ENCODE peak calls at places on chromosomes 16 and 17, in seven cellular contexts. I is pancreas, S is GM06990, X is A549, O is fibroblast of mammary gland, D is A673, Z is fibroblast of villous mesenchyme. B is an unnamed sample.

GRCh38 chr17:27408891-27409290 is 47.4 kb upstream of the KSR1 start:
- DNase-seq in I (no peak), S (no peak), X (no peak), O (peak), D (peak), Z (peak), B (peak)

GRCh38 chr16:57325458-57325857 is 33.1 kb upstream of the CCL22 start:
- DNase-seq in I (no peak), S (no peak), X (no peak), O (peak), D (no peak), Z (peak), B (peak)

GRCh38 chr17:60435244-60436170 is 13.2 kb downstream of the CHCT1 start:
- DNase-seq in I (peak), S (no peak), X (peak), O (peak), D (peak), Z (peak), B (peak)

GRCh38 chr17:80584171-80584905 is 39.7 kb downstream of the RPTOR start:
- DNase-seq in I (no peak), S (no peak), X (no peak), O (peak), D (no peak), Z (peak), B (no peak)

GRCh38 chr16:75263963-75264445 is 12.6 kb upstream of the BCAR1 start:
- DNase-seq in I (peak), S (no peak), X (no peak), O (peak), D (no peak), Z (no peak), B (no peak)

GRCh38 chr17:81537343-81537855 is 9.2 kb downstream of the FSCN2 start:
- DNase-seq in I (peak), S (peak), X (peak), O (no peak), D (no peak), Z (no peak), B (no peak)

GRCh38 chr16:51392651-51393187 is 241.6 kb upstream of the SALL1 start:
- DNase-seq in I (no peak), S (no peak), X (no peak), O (peak), D (peak), Z (peak), B (peak)

GRCh38 chr16:83118365-83118764 is 491.6 kb downstream of the CDH13 start:
- DNase-seq in I (no peak), S (no peak), X (no peak), O (peak), D (no peak), Z (no peak), B (peak)

GRCh38 chr17:2797632-2798031 is 1.4 kb downstream of the RAP1GAP2 start:
- DNase-seq in I (no peak), S (no peak), X (no peak), O (no peak), D (no peak), Z (no peak), B (no peak)

GRCh38 chr16:67678354-67679023 is 11.9 kb downstream of the C16orf86 start:
- DNase-seq in I (no peak), S (no peak), X (no peak), O (no peak), D (no peak), Z (no peak), B (no peak)

GRCh38 chr17:17745476-17746455 is 64.5 kb downstream of the RAI1 start:
- DNase-seq in I (no peak), S (no peak), X (no peak), O (no peak), D (no peak), Z (no peak), B (no peak)

GRCh38 chr16:18999045-18999393 is 15.3 kb downstream of the TMC7 start:
- DNase-seq in I (no peak), S (no peak), X (no peak), O (no peak), D (no peak), Z (no peak), B (no peak)

GRCh38 chr16:69270831-69271230 is 40.3 kb upstream of the VPS4A start:
- DNase-seq in I (no peak), S (no peak), X (no peak), O (peak), D (peak), Z (no peak), B (no peak)

GRCh38 chr16:70746708-70747424 is 54.1 kb downstream of the VAC14 start:
- DNase-seq in I (peak), S (no peak), X (peak), O (peak), D (peak), Z (peak), B (peak)

GRCh38 chr16:20897253-20897896 is 2.8 kb downstream of the DCUN1D3 start:
- DNase-seq in I (no peak), S (no peak), X (no peak), O (peak), D (no peak), Z (peak), B (peak)

GRCh38 chr16:20317117-20317516 is 10.2 kb downstream of the GP2 start:
- DNase-seq in I (peak), S (no peak), X (no peak), O (no peak), D (no peak), Z (no peak), B (no peak)

GRCh38 chr17:66720027-66720426 is 114.9 kb upstream of the CACNG5 start:
- DNase-seq in I (no peak), S (no peak), X (no peak), O (no peak), D (no peak), Z (no peak), B (no peak)

GRCh38 chr16:12185563-12185962 is 209.0 kb downstream of the SNX29 start:
- DNase-seq in I (no peak), S (no peak), X (no peak), O (no peak), D (no peak), Z (no peak), B (no peak)

GRCh38 chr16:360698-361336 is 8.3 kb upstream of the AXIN1 start:
- DNase-seq in I (no peak), S (peak), X (no peak), O (no peak), D (no peak), Z (no peak), B (no peak)

GRCh38 chr16:88576307-88576706 is 6.1 kb downstream of the ZC3H18 start:
- DNase-seq in I (peak), S (no peak), X (no peak), O (no peak), D (no peak), Z (no peak), B (no peak)

GRCh38 chr16:70391881-70392481 is 45.3 kb downstream of the DDX19A start:
- DNase-seq in I (no peak), S (no peak), X (no peak), O (peak), D (no peak), Z (peak), B (peak)

GRCh38 chr17:27533874-27534815 is 77.9 kb downstream of the KSR1 start:
- DNase-seq in I (no peak), S (no peak), X (no peak), O (peak), D (no peak), Z (peak), B (peak)

GRCh38 chr17:17900615-17901520 is 64.1 kb upstream of the SREBF1 start:
- DNase-seq in I (peak), S (no peak), X (peak), O (peak), D (peak), Z (peak), B (peak)

GRCh38 chr17:45942284-45942683 is 47.9 kb downstream of the MAPT start:
- DNase-seq in I (no peak), S (no peak), X (no peak), O (peak), D (no peak), Z (peak), B (peak)

GRCh38 chr17:78040561-78041400 is 82.3 kb downstream of the TNRC6C start:
- DNase-seq in I (peak), S (no peak), X (peak), O (peak), D (peak), Z (peak), B (peak)

GRCh38 chr16:10497132-10498088 is 83.0 kb downstream of the EMP2 start:
- DNase-seq in I (peak), S (no peak), X (no peak), O (no peak), D (no peak), Z (no peak), B (no peak)

GRCh38 chr17:7720125-7720524 is 2.6 kb downstream of the DNAH2 start:
- DNase-seq in I (no peak), S (no peak), X (no peak), O (no peak), D (no peak), Z (no peak), B (no peak)

GRCh38 chr17:15213381-15214087 is 51.6 kb downstream of the PMP22 start:
- DNase-seq in I (no peak), S (no peak), X (no peak), O (peak), D (peak), Z (peak), B (peak)

GRCh38 chr16:83002351-83003334 is 375.9 kb downstream of the CDH13 start:
- DNase-seq in I (no peak), S (no peak), X (no peak), O (no peak), D (no peak), Z (peak), B (peak)

GRCh38 chr17:68197091-68197996 is 50.5 kb upstream of the AMZ2 start:
- DNase-seq in I (peak), S (no peak), X (peak), O (no peak), D (peak), Z (no peak), B (no peak)

GRCh38 chr17:22145605-22146178 is 453.4 kb downstream of the KCNJ18 start:
- DNase-seq in I (no peak), S (no peak), X (no peak), O (no peak), D (no peak), Z (no peak), B (no peak)

GRCh38 chr17:60089097-60089844 is 10.6 kb upstream of the HEATR6 start:
- DNase-seq in I (no peak), S (peak), X (no peak), O (no peak), D (no peak), Z (no peak), B (no peak)

GRCh38 chr16:49608801-49609200 is 235.2 kb downstream of the C16orf78 start:
- DNase-seq in I (no peak), S (no peak), X (no peak), O (peak), D (peak), Z (peak), B (peak)

GRCh38 chr17:46769531-46770438 is 48.7 kb downstream of the WNT3 start:
- DNase-seq in I (no peak), S (no peak), X (no peak), O (peak), D (no peak), Z (no peak), B (peak)

GRCh38 chr17:27456681-27457404 is 595 bp downstream of the KSR1 start:
- DNase-seq in I (peak), S (no peak), X (no peak), O (no peak), D (no peak), Z (no peak), B (no peak)

GRCh38 chr16:67399218-67399733 is 6.0 kb upstream of the TPPP3 start:
- DNase-seq in I (no peak), S (peak), X (peak), O (no peak), D (peak), Z (peak), B (no peak)

GRCh38 chr16:30956601-30957455 is 726 bp upstream of the SETD1A start:
- DNase-seq in I (peak), S (peak), X (peak), O (peak), D (peak), Z (peak), B (peak)
- TF ChIP-seq CTCF in I (no peak), S (peak), X (peak), O (no peak), D (peak), Z (peak), B (peak)

GRCh38 chr16:90018297-90019200 is 707 bp downstream of the DBNDD1 start:
- DNase-seq in I (peak), S (no peak), X (no peak), O (no peak), D (peak), Z (no peak), B (no peak)

GRCh38 chr16:90020260-90020837 is 1.1 kb upstream of the DBNDD1 start:
- DNase-seq in I (peak), S (no peak), X (no peak), O (no peak), D (no peak), Z (no peak), B (no peak)

GRCh38 chr16:90020838-90021382 is 1.7 kb upstream of the DBNDD1 start:
- DNase-seq in I (peak), S (no peak), X (no peak), O (no peak), D (peak), Z (no peak), B (peak)

GRCh38 chr16:90019201-90019542 is at the start of gene DBNDD1:
- DNase-seq in I (no peak), S (no peak), X (no peak), O (no peak), D (no peak), Z (no peak), B (no peak)

DNA sequence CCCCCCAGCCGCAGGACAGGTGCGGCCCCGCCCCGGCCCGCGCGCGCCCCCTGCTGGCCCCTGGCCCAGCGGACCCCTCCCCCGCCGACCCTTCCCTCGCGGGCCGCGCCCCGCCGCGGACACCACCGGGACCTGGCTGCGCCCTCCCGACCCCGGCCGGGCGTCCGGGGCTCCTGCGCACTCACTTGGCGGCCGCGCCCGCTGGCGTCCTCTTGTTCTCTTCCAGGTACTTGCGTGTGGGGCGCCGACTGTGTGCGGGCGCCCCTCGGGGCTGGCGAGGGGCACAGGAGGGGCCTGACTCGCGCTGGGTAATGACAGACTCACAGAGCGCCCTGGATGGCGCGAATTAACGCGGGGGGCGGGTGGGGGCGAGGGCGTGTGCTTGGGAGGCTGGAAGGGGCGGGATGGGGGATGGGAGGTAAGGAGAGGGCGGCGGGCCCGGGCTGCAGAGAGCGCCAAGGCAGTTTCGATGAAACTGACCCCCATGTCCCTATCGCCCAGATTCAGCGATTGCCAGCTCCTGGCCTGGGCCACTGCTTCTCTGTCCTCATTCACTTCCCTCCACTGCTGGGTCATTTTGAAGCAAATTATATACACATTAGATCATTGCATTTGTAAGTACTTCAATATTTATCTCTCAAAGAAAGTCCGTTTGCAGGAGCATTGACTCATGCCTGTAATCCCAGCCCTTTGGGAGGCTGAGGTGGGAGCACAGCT is 445 bp upstream of the DBNDD1 start:
- DNase-seq in I (peak), S (peak), X (peak), O (peak), D (peak), Z (peak), B (peak)
- H3K4me3 ChIP-seq in I (peak), S (peak), X (peak), O (peak), D (peak), Z (peak), B (peak)

DNA sequence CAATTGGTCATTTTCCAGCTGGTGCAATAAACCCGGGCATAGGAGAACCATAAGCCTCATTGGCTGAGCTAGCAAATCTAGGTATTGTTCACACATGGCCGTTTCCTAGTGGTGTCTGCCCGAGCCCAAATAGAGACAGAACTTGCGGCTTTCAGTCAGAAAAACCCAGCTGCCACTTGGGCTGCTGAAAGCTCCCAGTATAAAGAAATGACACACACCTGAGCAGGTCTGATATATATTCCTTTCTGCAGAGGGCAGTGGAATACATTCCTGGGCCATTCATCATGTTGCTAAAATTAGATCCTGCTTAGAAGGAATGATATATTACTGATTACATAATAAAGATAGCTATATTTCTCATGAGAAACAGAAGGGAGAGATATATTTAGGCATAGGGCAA is 83.9 kb upstream of the IRX5 start:
- DNase-seq in I (no peak), S (no peak), X (no peak), O (no peak), D (no peak), Z (no peak), B (no peak)
- TF ChIP-seq CTCF in I (no peak), S (no peak), X (no peak), O (no peak), D (no peak), Z (no peak), B (no peak)

GRCh38 chr17:5943991-5944390 is 126.2 kb upstream of the WSCD1 start:
- DNase-seq in I (no peak), S (no peak), X (no peak), O (no peak), D (no peak), Z (no peak), B (no peak)

GRCh38 chr17:5947701-5948180 is 122.4 kb upstream of the WSCD1 start:
- DNase-seq in I (no peak), S (no peak), X (no peak), O (no peak), D (no peak), Z (no peak), B (no peak)

GRCh38 chr17:5950871-5951270 is 119.3 kb upstream of the WSCD1 start:
- DNase-seq in I (no peak), S (no peak), X (no peak), O (no peak), D (no peak), Z (no peak), B (no peak)

GRCh38 chr17:5951912-5952311 is 118.3 kb upstream of the WSCD1 start:
- DNase-seq in I (no peak), S (no peak), X (no peak), O (no peak), D (no peak), Z (no peak), B (no peak)

DNA sequence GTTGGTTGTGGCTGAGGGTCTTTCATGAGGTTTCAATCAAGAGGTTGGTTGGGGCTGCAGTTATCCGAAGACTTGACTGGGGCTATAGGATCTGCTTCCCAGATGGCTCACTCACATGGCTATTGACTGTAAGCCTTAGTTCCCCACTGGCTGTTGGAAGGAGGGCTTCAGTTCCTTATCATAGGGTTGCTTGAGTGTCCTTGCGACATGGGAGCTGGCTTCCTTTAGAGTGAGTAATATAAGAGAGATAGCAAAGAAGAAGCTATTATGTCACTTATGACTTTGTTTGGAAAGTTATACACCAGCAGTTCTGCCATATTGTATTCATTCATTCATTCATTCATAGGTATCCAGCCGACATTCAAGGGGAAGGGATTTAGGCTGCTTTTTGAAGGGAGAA is 121.4 kb upstream of the WSCD1 start:
- DNase-seq in I (no peak), S (no peak), X (no peak), O (no peak), D (no peak), Z (no peak), B (no peak)
- H3K4me3 ChIP-seq in I (no peak), S (no peak), X (no peak), O (no peak), D (no peak), Z (no peak), B (no peak)

DNA sequence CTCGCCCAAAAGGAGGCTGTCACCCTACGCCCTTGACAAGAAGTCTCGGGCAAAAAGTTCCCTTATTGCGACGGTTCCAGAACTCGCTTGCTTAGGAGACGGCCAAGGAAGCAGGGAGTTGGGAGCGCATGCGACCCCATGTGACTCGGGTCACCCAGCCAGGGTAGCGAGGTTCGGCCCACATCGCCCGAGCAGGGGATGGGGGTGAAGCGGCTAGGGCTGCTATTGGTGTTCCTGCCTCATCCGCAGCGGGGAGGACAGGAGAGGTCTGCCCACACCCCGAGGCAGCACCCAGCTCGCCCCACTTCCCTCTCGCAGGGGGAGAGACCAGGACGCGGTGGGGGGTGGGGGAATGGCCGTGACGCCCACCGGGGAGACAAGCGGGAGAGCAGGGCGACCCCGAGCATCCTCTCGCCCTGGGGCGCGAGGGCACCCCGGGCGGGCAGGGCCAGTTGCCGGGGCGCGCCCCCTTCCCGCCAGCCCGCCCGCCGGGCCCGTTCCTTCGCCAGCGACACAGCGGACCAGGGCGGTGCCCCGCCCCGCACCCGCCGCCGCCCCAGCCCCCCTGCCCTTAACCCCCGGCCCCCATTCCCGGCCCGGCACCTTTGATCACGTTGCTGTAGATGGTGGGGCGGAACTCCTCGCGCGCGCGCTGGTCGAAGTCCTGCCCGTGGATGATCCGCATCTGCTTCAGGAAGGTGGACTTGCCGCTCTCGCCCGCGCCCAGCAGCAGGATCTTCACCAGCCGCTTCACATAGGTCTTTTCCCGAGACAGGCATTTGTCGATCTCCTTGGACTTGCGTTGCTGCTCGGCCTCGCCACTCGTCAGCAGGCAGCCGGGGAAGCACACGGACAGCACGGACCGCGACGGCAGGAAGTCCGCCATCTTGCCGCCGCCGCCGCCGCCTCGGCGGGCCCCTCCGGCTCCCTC is 567 bp downstream of the GNA13 start:
- DNase-seq in I (peak), S (peak), X (peak), O (peak), D (peak), Z (peak), B (peak)
- TF ChIP-seq CTCF in I (no peak), S (no peak), X (no peak), O (no peak), D (no peak), Z (no peak), B (no peak)

GRCh38 chr17:40020146-40020545 is 4.9 kb downstream of the CSF3 start:
- DNase-seq in I (no peak), S (no peak), X (no peak), O (no peak), D (no peak), Z (no peak), B (no peak)

GRCh38 chr17:40017422-40018080 is 2.3 kb downstream of the CSF3 start:
- DNase-seq in I (no peak), S (no peak), X (no peak), O (peak), D (no peak), Z (no peak), B (no peak)

GRCh38 chr17:40021471-40021961 is 6.3 kb downstream of the CSF3 start:
- DNase-seq in I (no peak), S (no peak), X (peak), O (peak), D (no peak), Z (peak), B (peak)

GRCh38 chr17:40018211-40019121 is 3.2 kb downstream of the CSF3 start:
- DNase-seq in I (peak), S (no peak), X (no peak), O (peak), D (no peak), Z (no peak), B (peak)

GRCh38 chr17:40019140-40019991 is 4.1 kb downstream of the CSF3 start:
- DNase-seq in I (no peak), S (no peak), X (no peak), O (peak), D (no peak), Z (peak), B (peak)
- H3K4me3 ChIP-seq in I (no peak), S (no peak), X (no peak), O (no peak), D (no peak), Z (no peak), B (no peak)